ENCODE peak calls at places on chromosomes 5 and 9, in eight cellular contexts. One of them, this sample, is unnamed.

GRCh38 chr9:121288874-121289553 is 21.1 kb downstream of the GSN start:
- DNase-seq in adrenal gland: peak
- DNase-seq in cardiac muscle cell: peak
- DNase-seq in transverse colon: peak
- DNase-seq in endothelial cell of umbilical vein: peak
- DNase-seq in CD8-positive, alpha-beta memory T cell: no peak
- DNase-seq in PC-3: no peak
- DNase-seq in dorsolateral prefrontal cortex: no peak
- DNase-seq in this sample: peak

GRCh38 chr9:97475079-97475478 is 26.4 kb upstream of the TMOD1 start:
- DNase-seq in adrenal gland: no peak
- DNase-seq in cardiac muscle cell: no peak
- DNase-seq in transverse colon: no peak
- DNase-seq in endothelial cell of umbilical vein: no peak
- DNase-seq in CD8-positive, alpha-beta memory T cell: no peak
- DNase-seq in PC-3: peak
- DNase-seq in dorsolateral prefrontal cortex: no peak
- DNase-seq in this sample: no peak

GRCh38 chr9:129141066-129142041 is 30.1 kb downstream of the PTPA start:
- DNase-seq in adrenal gland: peak
- DNase-seq in cardiac muscle cell: peak
- DNase-seq in transverse colon: peak
- DNase-seq in endothelial cell of umbilical vein: peak
- DNase-seq in CD8-positive, alpha-beta memory T cell: peak
- DNase-seq in PC-3: no peak
- DNase-seq in dorsolateral prefrontal cortex: no peak
- DNase-seq in this sample: no peak

GRCh38 chr9:8179381-8180053 is 379.9 kb upstream of the DMAC1 start:
- DNase-seq in adrenal gland: no peak
- DNase-seq in cardiac muscle cell: no peak
- DNase-seq in transverse colon: no peak
- DNase-seq in endothelial cell of umbilical vein: no peak
- DNase-seq in CD8-positive, alpha-beta memory T cell: no peak
- DNase-seq in PC-3: no peak
- DNase-seq in dorsolateral prefrontal cortex: no peak
- DNase-seq in this sample: no peak

GRCh38 chr5:181243521-181244307 is at the start of gene RACK1:
- DNase-seq in adrenal gland: peak
- DNase-seq in cardiac muscle cell: peak
- DNase-seq in transverse colon: peak
- DNase-seq in endothelial cell of umbilical vein: peak
- DNase-seq in CD8-positive, alpha-beta memory T cell: peak
- DNase-seq in PC-3: peak
- DNase-seq in dorsolateral prefrontal cortex: peak
- DNase-seq in this sample: peak

GRCh38 chr5:40746703-40747102 is 9.1 kb downstream of the TTC33 start:
- DNase-seq in adrenal gland: no peak
- DNase-seq in cardiac muscle cell: peak
- DNase-seq in transverse colon: no peak
- DNase-seq in endothelial cell of umbilical vein: peak
- DNase-seq in CD8-positive, alpha-beta memory T cell: no peak
- DNase-seq in PC-3: no peak
- DNase-seq in dorsolateral prefrontal cortex: no peak
- DNase-seq in this sample: no peak

GRCh38 chr5:167730121-167730520 is 561.3 kb upstream of the WWC1 start:
- DNase-seq in adrenal gland: no peak
- DNase-seq in cardiac muscle cell: peak
- DNase-seq in transverse colon: no peak
- DNase-seq in endothelial cell of umbilical vein: no peak
- DNase-seq in CD8-positive, alpha-beta memory T cell: no peak
- DNase-seq in PC-3: peak
- DNase-seq in dorsolateral prefrontal cortex: no peak
- DNase-seq in this sample: no peak

GRCh38 chr5:142453801-142454381 is 129.1 kb upstream of the SPRY4 start:
- DNase-seq in adrenal gland: no peak
- DNase-seq in cardiac muscle cell: no peak
- DNase-seq in transverse colon: no peak
- DNase-seq in endothelial cell of umbilical vein: no peak
- DNase-seq in CD8-positive, alpha-beta memory T cell: no peak
- DNase-seq in PC-3: no peak
- DNase-seq in dorsolateral prefrontal cortex: no peak
- DNase-seq in this sample: no peak

GRCh38 chr5:147611483-147611882 is 101.6 kb upstream of the DPYSL3 start:
- DNase-seq in adrenal gland: no peak
- DNase-seq in cardiac muscle cell: no peak
- DNase-seq in transverse colon: no peak
- DNase-seq in endothelial cell of umbilical vein: no peak
- DNase-seq in CD8-positive, alpha-beta memory T cell: no peak
- DNase-seq in PC-3: no peak
- DNase-seq in dorsolateral prefrontal cortex: no peak
- DNase-seq in this sample: no peak

GRCh38 chr9:113533335-113534225 is 70.1 kb downstream of the RGS3 start:
- DNase-seq in adrenal gland: no peak
- DNase-seq in cardiac muscle cell: no peak
- DNase-seq in transverse colon: no peak
- DNase-seq in endothelial cell of umbilical vein: no peak
- DNase-seq in CD8-positive, alpha-beta memory T cell: no peak
- DNase-seq in PC-3: no peak
- DNase-seq in dorsolateral prefrontal cortex: peak
- DNase-seq in this sample: no peak

GRCh38 chr5:14006823-14007510 is 62.5 kb upstream of the DNAH5 start:
- DNase-seq in adrenal gland: no peak
- DNase-seq in cardiac muscle cell: no peak
- DNase-seq in transverse colon: no peak
- DNase-seq in endothelial cell of umbilical vein: no peak
- DNase-seq in CD8-positive, alpha-beta memory T cell: no peak
- DNase-seq in PC-3: peak
- DNase-seq in dorsolateral prefrontal cortex: no peak
- DNase-seq in this sample: no peak

GRCh38 chr5:172932313-172933017 is 26.8 kb upstream of the RPL26L1 start:
- DNase-seq in adrenal gland: peak
- DNase-seq in cardiac muscle cell: peak
- DNase-seq in transverse colon: peak
- DNase-seq in endothelial cell of umbilical vein: peak
- DNase-seq in CD8-positive, alpha-beta memory T cell: peak
- DNase-seq in PC-3: peak
- DNase-seq in dorsolateral prefrontal cortex: peak
- DNase-seq in this sample: peak

GRCh38 chr5:132226516-132227234 is 978 bp downstream of the P4HA2 start:
- DNase-seq in adrenal gland: peak
- DNase-seq in cardiac muscle cell: peak
- DNase-seq in transverse colon: peak
- DNase-seq in endothelial cell of umbilical vein: no peak
- DNase-seq in CD8-positive, alpha-beta memory T cell: no peak
- DNase-seq in PC-3: no peak
- DNase-seq in dorsolateral prefrontal cortex: no peak
- DNase-seq in this sample: no peak

GRCh38 chr5:761206-761771 is 23.2 kb downstream of the ZDHHC11B start:
- DNase-seq in adrenal gland: no peak
- DNase-seq in cardiac muscle cell: no peak
- DNase-seq in transverse colon: no peak
- DNase-seq in endothelial cell of umbilical vein: no peak
- DNase-seq in CD8-positive, alpha-beta memory T cell: no peak
- DNase-seq in PC-3: no peak
- DNase-seq in dorsolateral prefrontal cortex: no peak
- DNase-seq in this sample: no peak

DNA sequence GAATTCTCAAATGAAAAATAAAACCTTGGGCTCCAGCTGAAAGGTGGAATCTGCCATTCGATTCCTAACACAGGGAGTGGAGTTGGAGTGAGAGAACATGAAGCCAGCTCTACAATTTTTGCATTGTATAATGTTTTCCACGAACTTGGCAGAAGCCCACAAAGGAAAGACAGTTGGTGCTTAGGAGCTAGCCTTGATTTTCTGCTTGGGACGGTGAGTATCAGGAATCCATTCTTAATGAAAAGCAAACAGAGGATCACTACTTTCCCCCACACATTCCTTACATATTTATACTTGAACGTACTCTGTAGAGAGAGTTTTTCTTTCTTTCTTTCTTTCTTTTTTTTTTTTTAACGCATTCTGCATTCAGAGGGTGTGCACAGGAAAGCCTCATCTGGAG is 74.2 kb upstream of the FBXL7 start:
- DNase-seq in adrenal gland: no peak
- DNase-seq in cardiac muscle cell: peak
- DNase-seq in transverse colon: no peak
- DNase-seq in endothelial cell of umbilical vein: no peak
- DNase-seq in CD8-positive, alpha-beta memory T cell: no peak
- DNase-seq in PC-3: no peak
- DNase-seq in dorsolateral prefrontal cortex: no peak
- DNase-seq in this sample: no peak
- H3K4me3 ChIP-seq in adrenal gland: no peak
- H3K4me3 ChIP-seq in cardiac muscle cell: no peak
- H3K4me3 ChIP-seq in transverse colon: no peak
- H3K4me3 ChIP-seq in endothelial cell of umbilical vein: no peak
- H3K4me3 ChIP-seq in CD8-positive, alpha-beta memory T cell: no peak
- H3K4me3 ChIP-seq in PC-3: no peak
- H3K4me3 ChIP-seq in dorsolateral prefrontal cortex: peak
- H3K4me3 ChIP-seq in this sample: peak

DNA sequence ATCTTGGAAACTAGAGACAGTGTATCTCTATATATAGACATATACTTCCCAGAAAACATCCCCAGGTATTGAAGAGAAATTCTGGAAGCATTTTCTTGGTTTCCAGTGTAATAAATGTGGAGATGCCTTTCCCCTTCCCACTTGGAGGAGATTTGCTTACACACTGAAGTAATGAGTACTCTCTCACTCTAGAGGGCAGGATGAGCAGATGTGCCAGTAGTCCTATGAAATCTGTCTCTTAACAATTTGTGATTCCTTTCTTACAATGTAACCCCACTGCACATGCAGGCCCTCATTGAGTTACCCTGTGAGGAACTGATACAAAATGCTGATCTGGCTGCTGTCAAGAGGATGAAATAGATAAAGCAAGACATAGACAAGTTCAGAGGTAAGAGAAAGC is 567.2 kb downstream of the SLCO4C1 start:
- DNase-seq in adrenal gland: no peak
- DNase-seq in cardiac muscle cell: no peak
- DNase-seq in transverse colon: no peak
- DNase-seq in endothelial cell of umbilical vein: no peak
- DNase-seq in CD8-positive, alpha-beta memory T cell: no peak
- DNase-seq in PC-3: no peak
- DNase-seq in dorsolateral prefrontal cortex: no peak
- DNase-seq in this sample: no peak
- H3K27ac ChIP-seq in adrenal gland: no peak
- H3K27ac ChIP-seq in cardiac muscle cell: no peak
- H3K27ac ChIP-seq in transverse colon: no peak
- H3K27ac ChIP-seq in endothelial cell of umbilical vein: no peak
- H3K27ac ChIP-seq in CD8-positive, alpha-beta memory T cell: no peak
- H3K27ac ChIP-seq in PC-3: no peak
- H3K27ac ChIP-seq in dorsolateral prefrontal cortex: no peak
- H3K27ac ChIP-seq in this sample: no peak

GRCh38 chr5:100904259-100904822 is 1.3 kb upstream of the ST8SIA4 start:
- DNase-seq in adrenal gland: no peak
- DNase-seq in cardiac muscle cell: no peak
- DNase-seq in transverse colon: peak
- DNase-seq in endothelial cell of umbilical vein: no peak
- DNase-seq in CD8-positive, alpha-beta memory T cell: peak
- DNase-seq in PC-3: no peak
- DNase-seq in dorsolateral prefrontal cortex: no peak
- DNase-seq in this sample: no peak
- H3K4me3 ChIP-seq in adrenal gland: no peak
- H3K4me3 ChIP-seq in cardiac muscle cell: no peak
- H3K4me3 ChIP-seq in transverse colon: peak
- H3K4me3 ChIP-seq in endothelial cell of umbilical vein: peak
- H3K4me3 ChIP-seq in CD8-positive, alpha-beta memory T cell: peak
- H3K4me3 ChIP-seq in PC-3: no peak
- H3K4me3 ChIP-seq in dorsolateral prefrontal cortex: peak
- H3K4me3 ChIP-seq in this sample: peak

DNA sequence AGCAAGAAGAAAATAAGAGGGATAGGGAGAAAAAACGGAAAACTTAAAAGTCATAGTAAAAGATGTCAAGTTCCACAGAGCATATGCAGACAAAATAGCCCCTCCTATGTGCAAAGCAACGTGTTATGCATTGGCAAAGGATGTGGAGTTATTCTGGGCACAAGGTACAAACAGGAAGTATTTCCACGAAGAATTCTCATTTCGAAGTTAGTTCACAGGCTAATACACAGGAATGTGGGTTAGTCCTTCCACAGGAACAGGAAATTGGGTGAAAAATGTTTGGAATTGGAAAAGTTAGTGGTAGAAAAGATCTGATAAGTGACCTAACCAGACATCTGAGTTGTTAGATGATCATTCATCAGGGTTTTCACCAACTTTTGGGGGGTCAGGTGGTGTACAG is 326.6 kb downstream of the EBF1 start:
- DNase-seq in adrenal gland: no peak
- DNase-seq in cardiac muscle cell: peak
- DNase-seq in transverse colon: no peak
- DNase-seq in endothelial cell of umbilical vein: no peak
- DNase-seq in CD8-positive, alpha-beta memory T cell: no peak
- DNase-seq in PC-3: no peak
- DNase-seq in dorsolateral prefrontal cortex: no peak
- DNase-seq in this sample: no peak
- H3K27ac ChIP-seq in adrenal gland: peak
- H3K27ac ChIP-seq in cardiac muscle cell: no peak
- H3K27ac ChIP-seq in transverse colon: no peak
- H3K27ac ChIP-seq in endothelial cell of umbilical vein: no peak
- H3K27ac ChIP-seq in CD8-positive, alpha-beta memory T cell: no peak
- H3K27ac ChIP-seq in PC-3: no peak
- H3K27ac ChIP-seq in dorsolateral prefrontal cortex: no peak
- H3K27ac ChIP-seq in this sample: peak

GRCh38 chr5:125267636-125268248 is 521.3 kb upstream of the ZNF608 start:
- DNase-seq in adrenal gland: no peak
- DNase-seq in cardiac muscle cell: no peak
- DNase-seq in transverse colon: no peak
- DNase-seq in endothelial cell of umbilical vein: no peak
- DNase-seq in CD8-positive, alpha-beta memory T cell: no peak
- DNase-seq in PC-3: peak
- DNase-seq in dorsolateral prefrontal cortex: no peak
- DNase-seq in this sample: no peak
- H3K4me3 ChIP-seq in adrenal gland: no peak
- H3K4me3 ChIP-seq in cardiac muscle cell: no peak
- H3K4me3 ChIP-seq in transverse colon: no peak
- H3K4me3 ChIP-seq in endothelial cell of umbilical vein: no peak
- H3K4me3 ChIP-seq in CD8-positive, alpha-beta memory T cell: no peak
- H3K4me3 ChIP-seq in PC-3: no peak
- H3K4me3 ChIP-seq in dorsolateral prefrontal cortex: no peak
- H3K4me3 ChIP-seq in this sample: no peak

GRCh38 chr5:92144824-92145223 is 761.7 kb upstream of the ARRDC3 start:
- DNase-seq in adrenal gland: no peak
- DNase-seq in cardiac muscle cell: no peak
- DNase-seq in transverse colon: no peak
- DNase-seq in endothelial cell of umbilical vein: no peak
- DNase-seq in CD8-positive, alpha-beta memory T cell: no peak
- DNase-seq in PC-3: no peak
- DNase-seq in dorsolateral prefrontal cortex: no peak
- DNase-seq in this sample: no peak
- H3K27ac ChIP-seq in adrenal gland: no peak
- H3K27ac ChIP-seq in cardiac muscle cell: no peak
- H3K27ac ChIP-seq in transverse colon: no peak
- H3K27ac ChIP-seq in endothelial cell of umbilical vein: no peak
- H3K27ac ChIP-seq in CD8-positive, alpha-beta memory T cell: no peak
- H3K27ac ChIP-seq in PC-3: no peak
- H3K27ac ChIP-seq in dorsolateral prefrontal cortex: no peak
- H3K27ac ChIP-seq in this sample: no peak

This sample was measured in thoracic aorta.